ENCODE peak calls at places on chromosomes 3 and 15, in five cellular contexts. Z, C, E, J and N are unnamed samples.

GRCh38 chr3:193656445-193656844 is 63.4 kb downstream of the OPA1 start:
- DNase-seq in Z (no peak), C (no peak), E (no peak), J (no peak), N (no peak)

GRCh38 chr3:128322030-128323022 is 144.4 kb downstream of the DNAJB8 start:
- DNase-seq in Z (peak; percentile 68), C (no peak), E (peak; percentile 26), J (no peak), N (no peak)

GRCh38 chr3:174495231-174495755 is 363.8 kb upstream of the NAALADL2 start:
- DNase-seq in Z (no peak), C (no peak), E (no peak), J (no peak), N (no peak)

GRCh38 chr3:105878061-105878460 is 9.2 kb upstream of the CBLB start:
- DNase-seq in Z (no peak), C (no peak), E (no peak), J (no peak), N (no peak)

GRCh38 chr3:168889666-168890065 is 773.8 kb downstream of the MECOM start:
- DNase-seq in Z (no peak), C (no peak), E (no peak), J (no peak), N (no peak)

GRCh38 chr15:69853572-69853971 is 244.1 kb downstream of the TLE3 start:
- DNase-seq in Z (no peak), C (peak; percentile 11), E (no peak), J (no peak), N (no peak)

GRCh38 chr3:42875325-42876151 is at the start of gene CYP8B1:
- DNase-seq in Z (no peak), C (no peak), E (no peak), J (no peak), N (no peak)

GRCh38 chr15:26665950-26666921 is 106.6 kb downstream of the GABRB3 start:
- DNase-seq in Z (no peak), C (no peak), E (no peak), J (no peak), N (no peak)

GRCh38 chr15:99731336-99732267 is 1.6 kb downstream of the LYSMD4 start:
- DNase-seq in Z (no peak), C (no peak), E (no peak), J (no peak), N (no peak)

GRCh38 chr15:77097317-77097721 is 26.4 kb upstream of the TSPAN3 start:
- DNase-seq in Z (no peak), C (no peak), E (no peak), J (no peak), N (no peak)

GRCh38 chr3:134018406-134018805 is 11.3 kb downstream of the SLCO2A1 start:
- DNase-seq in Z (no peak), C (no peak), E (no peak), J (no peak), N (no peak)

GRCh38 chr3:58178528-58179234 is 32.1 kb downstream of the DNASE1L3 start:
- DNase-seq in Z (no peak), C (no peak), E (no peak), J (no peak), N (no peak)

GRCh38 chr3:173529062-173529711 is 131.6 kb downstream of the NLGN1 start:
- DNase-seq in Z (no peak), C (no peak), E (no peak), J (no peak), N (no peak)